ENCODE peak calls at places on chromosomes 5 and 9, in seven cellular contexts. S, P, B, G, W, D and U are unnamed samples.

GRCh38 chr9:33921967-33922895 is 105.3 kb downstream of the UBE2R2 start:
- DNase-seq in W (peak), D (peak), S (peak), G (no peak), P (peak), B (peak), U (no peak)

GRCh38 chr9:79776581-79776980 is 204.8 kb downstream of the TLE4 start:
- DNase-seq in B (no peak), S (no peak), W (no peak), P (no peak), G (no peak), D (no peak), U (no peak)

GRCh38 chr9:134637241-134637640 is 4.4 kb upstream of the COL5A1 start:
- DNase-seq in G (no peak), W (no peak), P (no peak), D (no peak), S (no peak), B (no peak), U (no peak)

GRCh38 chr9:120708526-120709224 is 5.6 kb downstream of the MEGF9 start:
- DNase-seq in W (no peak), B (no peak), D (no peak), G (no peak), S (no peak), P (no peak), U (no peak)

GRCh38 chr9:90805006-90805993 is 3.7 kb downstream of the SYK start:
- DNase-seq in G (no peak), W (no peak), P (no peak), S (no peak), D (peak), B (no peak), U (no peak)

GRCh38 chr9:125732562-125732961 is 14.6 kb upstream of the PBX3 start:
- DNase-seq in B (peak), G (no peak), W (no peak), S (no peak), D (no peak), P (no peak), U (no peak)

GRCh38 chr5:62268239-62268638 is 37.8 kb upstream of the KIF2A start:
- DNase-seq in W (peak), S (no peak), P (no peak), B (no peak), D (no peak), G (peak), U (no peak)

GRCh38 chr9:16726023-16726422 is 144.4 kb downstream of the BNC2 start:
- DNase-seq in G (no peak), D (peak), P (no peak), S (no peak), W (no peak), B (no peak), U (no peak)

GRCh38 chr5:1875481-1875842 is 7.3 kb downstream of the IRX4 start:
- DNase-seq in S (no peak), W (no peak), D (no peak), G (no peak), B (no peak), P (no peak), U (no peak)

GRCh38 chr9:123941535-123942070 is 11.7 kb upstream of the DENND1A start:
- DNase-seq in D (no peak), S (no peak), B (no peak), P (no peak), W (no peak), G (no peak), U (no peak)

GRCh38 chr5:119943148-119943547 is 313.8 kb downstream of the FAM170A start:
- DNase-seq in G (no peak), W (no peak), D (no peak), B (no peak), S (no peak), P (no peak), U (no peak)

GRCh38 chr9:92716557-92716956 is 46.6 kb upstream of the IPPK start:
- DNase-seq in S (peak), B (peak), G (no peak), D (peak), P (peak), W (peak), U (peak)

GRCh38 chr5:178535299-178536175 is 54.7 kb downstream of the COL23A1 start:
- DNase-seq in D (no peak), P (no peak), B (no peak), S (peak), W (no peak), G (no peak), U (no peak)

GRCh38 chr9:134442087-134442470 is 115.8 kb downstream of the RXRA start:
- DNase-seq in B (no peak), S (no peak), W (no peak), D (peak), P (no peak), G (no peak), U (no peak)

GRCh38 chr9:138066049-138066448 is 188.5 kb downstream of the CACNA1B start:
- DNase-seq in G (no peak), S (no peak), B (no peak), D (no peak), P (no peak), W (no peak), U (no peak)

GRCh38 chr5:54655761-54656160 is 138.2 kb downstream of the SNX18 start:
- DNase-seq in D (no peak), P (no peak), S (no peak), B (no peak), W (no peak), G (no peak), U (no peak)

GRCh38 chr9:136588663-136589464 is 43.0 kb upstream of the NOTCH1 start:
- DNase-seq in P (no peak), B (no peak), S (no peak), D (no peak), G (no peak), W (no peak), U (no peak)

GRCh38 chr9:127330501-127330900 is 65.9 kb downstream of the GARNL3 start:
- DNase-seq in P (no peak), B (no peak), D (no peak), G (no peak), W (no peak), S (no peak), U (no peak)

GRCh38 chr5:103393131-103393754 is 134.7 kb downstream of the MACIR start:
- DNase-seq in G (peak), W (no peak), P (no peak), D (no peak), B (no peak), S (no peak), U (no peak)

GRCh38 chr5:126615286-126615685 is 14.5 kb downstream of the PHAX start:
- DNase-seq in S (no peak), B (no peak), P (no peak), D (no peak), G (peak), W (no peak), U (peak)

GRCh38 chr5:55303238-55303690 is 4.2 kb downstream of the DHX29 start:
- DNase-seq in D (no peak), P (no peak), S (no peak), G (no peak), W (no peak), B (no peak), U (no peak)

GRCh38 chr5:169344629-169345028 is 43.7 kb upstream of the SLIT3 start:
- DNase-seq in G (no peak), S (no peak), W (no peak), B (no peak), P (no peak), D (no peak), U (no peak)

GRCh38 chr9:92385001-92385400 is 19.4 kb downstream of the OGN start:
- DNase-seq in W (no peak), G (no peak), P (no peak), D (no peak), B (no peak), S (no peak), U (no peak)

GRCh38 chr5:68071243-68071642 is 144.3 kb upstream of the PIK3R1 start:
- DNase-seq in G (no peak), S (no peak), B (no peak), W (no peak), D (no peak), P (no peak), U (no peak)

GRCh38 chr5:68074048-68074632 is 141.4 kb upstream of the PIK3R1 start:
- DNase-seq in D (no peak), P (no peak), W (no peak), G (no peak), S (no peak), B (no peak), U (no peak)

GRCh38 chr5:68077349-68077894 is 138.1 kb upstream of the PIK3R1 start:
- DNase-seq in G (no peak), B (no peak), D (peak), W (no peak), P (no peak), S (no peak), U (no peak)

GRCh38 chr5:68071731-68072130 is 143.8 kb upstream of the PIK3R1 start:
- DNase-seq in W (no peak), P (no peak), D (no peak), G (no peak), B (no peak), S (no peak), U (no peak)

DNA sequence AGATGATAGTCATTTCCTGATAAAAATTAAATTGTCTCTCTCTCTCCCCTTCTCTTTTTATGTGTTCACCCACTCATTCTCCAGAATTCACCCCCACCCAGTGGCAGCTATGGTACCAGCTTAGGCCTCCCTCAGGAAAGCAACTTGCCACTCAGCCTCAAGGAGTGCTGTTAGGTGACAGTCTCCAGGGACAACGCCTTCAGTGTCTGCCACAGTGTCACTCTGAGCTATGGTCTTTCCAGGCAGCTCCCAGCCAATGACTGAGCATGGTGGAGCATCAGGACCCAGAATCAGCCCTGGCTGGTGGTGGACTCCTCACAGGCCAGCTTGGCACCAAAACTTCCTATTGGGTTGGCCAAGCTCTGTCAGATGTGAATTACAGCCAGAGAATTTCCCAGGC is 140.9 kb upstream of the PIK3R1 start:
- DNase-seq in S (no peak), P (no peak), D (no peak), W (no peak), G (no peak), B (no peak), U (no peak)
- TF ChIP-seq TAF1 in S (no peak), P (no peak), D (no peak), W (no peak), G (no peak), B (no peak), U (no peak)

GRCh38 chr9:63817622-63818518 is 1467.1 kb downstream of the FOXD4L5 start:
- DNase-seq in W (peak), P (peak), B (peak), D (peak), G (peak), S (peak), U (peak)
- TF ChIP-seq TAF1 in W (no peak), P (no peak), B (no peak), D (no peak), G (no peak), S (no peak), U (no peak)

GRCh38 chr5:34516166-34516565 is 140.0 kb upstream of the RAI14 start:
- DNase-seq in D (no peak), B (no peak), W (no peak), S (no peak), G (no peak), P (no peak), U (no peak)

GRCh38 chr5:34521628-34522290 is 134.4 kb upstream of the RAI14 start:
- DNase-seq in S (no peak), W (peak), B (no peak), P (no peak), G (no peak), D (no peak), U (no peak)

GRCh38 chr5:34516686-34517085 is 139.4 kb upstream of the RAI14 start:
- DNase-seq in P (no peak), W (no peak), G (no peak), D (no peak), S (no peak), B (no peak), U (no peak)

GRCh38 chr5:34519489-34520220 is 136.5 kb upstream of the RAI14 start:
- DNase-seq in D (no peak), S (no peak), G (no peak), W (no peak), P (no peak), B (no peak), U (no peak)

GRCh38 chr5:34517249-34517648 is 138.9 kb upstream of the RAI14 start:
- DNase-seq in B (no peak), D (no peak), W (no peak), P (no peak), S (no peak), G (no peak), U (no peak)
- TF ChIP-seq TAF1 in B (no peak), D (no peak), W (no peak), P (no peak), S (no peak), G (no peak), U (no peak)

GRCh38 chr5:505946-506555 is 18.2 kb downstream of the SLC9A3 start:
- DNase-seq in G (no peak), S (no peak), W (no peak), P (no peak), D (no peak), B (no peak), U (no peak)
- TF ChIP-seq TAF1 in G (no peak), S (no peak), W (no peak), P (no peak), D (no peak), B (no peak), U (no peak)

DNA sequence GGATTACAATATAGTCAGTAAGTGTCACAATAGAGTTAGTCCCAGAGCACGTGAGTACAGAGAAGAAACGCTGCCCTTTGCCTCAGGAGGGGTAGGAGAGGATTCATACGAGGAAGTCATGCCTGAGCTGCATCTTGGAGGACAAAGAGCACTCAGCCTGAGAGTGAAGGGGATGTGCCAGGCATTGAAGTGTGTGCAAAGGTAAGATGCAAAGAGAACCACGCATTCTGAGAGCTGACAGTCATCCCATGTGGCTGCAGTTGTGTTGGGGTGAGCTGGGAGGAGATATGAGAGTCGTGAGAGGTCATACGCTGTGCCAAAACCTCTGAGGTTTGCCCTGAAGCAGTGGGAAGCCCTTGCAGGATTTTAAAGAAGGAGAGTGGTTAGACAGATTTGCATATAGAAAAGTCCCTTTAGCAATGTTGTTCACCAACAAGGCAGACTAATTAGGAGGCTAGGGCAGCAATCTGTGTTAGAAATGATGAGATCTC is 97.5 kb downstream of the PIP5K1B start:
- DNase-seq in B (no peak), S (no peak), D (no peak), P (peak), G (peak), W (no peak), U (peak)
- TF ChIP-seq TAF1 in B (no peak), S (no peak), D (no peak), P (no peak), G (peak), W (no peak), U (no peak)